ENCODE peak calls at places on chromosome 10, in five cellular contexts. N is left lung, A is hepatocyte, R is HepG2, B is mammary epithelial cell. J is an unnamed sample.

GRCh38 chr10:70132098-70133029 is at the start of gene AIFM2:
- DNase-seq in N (peak), B (peak), R (peak), A (peak), J (peak)

GRCh38 chr10:21293518-21294356 is 231.7 kb downstream of the SKIDA1 start:
- DNase-seq in R (no peak), B (no peak), N (no peak), A (no peak), J (no peak)

GRCh38 chr10:46329690-46330016 is 42.9 kb downstream of the ANTXRL start:
- DNase-seq in B (no peak), R (no peak), A (no peak), N (no peak), J (no peak)

GRCh38 chr10:47303105-47303504 is 3.1 kb downstream of the GDF10 start:
- DNase-seq in N (no peak), B (no peak), A (no peak), R (no peak), J (no peak)

GRCh38 chr10:4279649-4280048 is 494.6 kb upstream of the KLF6 start:
- DNase-seq in N (no peak), B (no peak), R (no peak), A (no peak), J (no peak)

GRCh38 chr10:26474062-26474461 is 35.9 kb downstream of the APBB1IP start:
- DNase-seq in A (no peak), N (no peak), R (no peak), B (no peak), J (no peak)

GRCh38 chr10:91210435-91210834 is 10.0 kb upstream of the PCGF5 start:
- DNase-seq in A (peak), R (peak), N (peak), B (no peak), J (no peak)

GRCh38 chr10:75396861-75397570 is 4.5 kb downstream of the ZNF503 start:
- DNase-seq in R (no peak), N (no peak), A (peak), B (no peak), J (no peak)

GRCh38 chr10:70476249-70477035 is 2.1 kb upstream of the PALD1 start:
- DNase-seq in B (no peak), A (no peak), N (no peak), R (no peak), J (no peak)

GRCh38 chr10:100775346-100775745 is 30.0 kb downstream of the PAX2 start:
- DNase-seq in N (no peak), A (no peak), B (no peak), R (no peak), J (peak)

GRCh38 chr10:17003151-17003550 is 126.5 kb downstream of the CUBN start:
- DNase-seq in A (peak), N (no peak), R (no peak), B (peak), J (no peak)

GRCh38 chr10:128062837-128063563 is 63.2 kb downstream of the MKI67 start:
- DNase-seq in A (no peak), R (no peak), N (peak), B (no peak), J (no peak)

GRCh38 chr10:44780461-44780860 is 130.7 kb upstream of the TMEM72 start:
- DNase-seq in R (no peak), N (no peak), A (no peak), B (no peak), J (no peak)

GRCh38 chr10:18164771-18165361 is 24.6 kb downstream of the CACNB2 start:
- DNase-seq in R (no peak), N (no peak), B (no peak), A (peak), J (peak)

GRCh38 chr10:8056378-8056777 is 1.9 kb downstream of the GATA3 start:
- DNase-seq in A (no peak), N (no peak), B (no peak), R (no peak), J (peak)

GRCh38 chr10:71757450-71757918 is 15.8 kb downstream of the VSIR start:
- DNase-seq in A (no peak), N (no peak), B (peak), R (no peak), J (no peak)

GRCh38 chr10:49109669-49110335 is 5.5 kb downstream of the VSTM4 start:
- DNase-seq in R (no peak), N (no peak), B (no peak), A (peak), J (no peak)

GRCh38 chr10:86342111-86342863 is 24.3 kb downstream of the GRID1 start:
- DNase-seq in R (no peak), A (no peak), N (no peak), B (no peak), J (no peak)

GRCh38 chr10:37467246-37467645 is 341.8 kb downstream of the ANKRD30A start:
- DNase-seq in R (no peak), B (no peak), N (no peak), A (no peak), J (no peak)

GRCh38 chr10:97138174-97138573 is 47.6 kb downstream of the SLIT1 start:
- DNase-seq in B (no peak), N (no peak), A (peak), R (peak), J (peak)

GRCh38 chr10:96794786-96795733 is 37.0 kb upstream of the LCOR start:
- DNase-seq in R (peak), N (no peak), B (no peak), A (peak), J (no peak)

GRCh38 chr10:67775274-67775673 is 62.7 kb downstream of the DNAJC12 start:
- DNase-seq in N (no peak), A (no peak), B (no peak), R (no peak), J (no peak)

GRCh38 chr10:11058965-11059364 is 41.3 kb downstream of the CELF2 start:
- DNase-seq in N (no peak), A (peak), B (no peak), R (no peak), J (peak)

GRCh38 chr10:132671171-132672154 is 114.5 kb downstream of the NKX6-2 start:
- DNase-seq in B (no peak), A (no peak), N (peak), R (no peak), J (no peak)

GRCh38 chr10:6089334-6090219 is 743 bp downstream of the RBM17 start:
- DNase-seq in B (peak), A (peak), N (peak), R (peak), J (peak)

GRCh38 chr10:52056296-52056695 is 257.8 kb upstream of the DKK1 start:
- DNase-seq in B (peak), A (no peak), R (no peak), N (no peak), J (peak)

GRCh38 chr10:111077715-111078504 is 1.1 kb downstream of the ADRA2A start:
- DNase-seq in A (peak), B (no peak), N (no peak), R (no peak), J (no peak)

GRCh38 chr10:127153166-127153565 is 43.2 kb downstream of the INSYN2A start:
- DNase-seq in B (no peak), R (no peak), N (no peak), A (no peak), J (no peak)

GRCh38 chr10:4399571-4399970 is 426.4 kb upstream of the AKR1E2 start:
- DNase-seq in R (no peak), B (no peak), N (no peak), A (no peak), J (no peak)

GRCh38 chr10:24821986-24822385 is 98.3 kb upstream of the ARHGAP21 start:
- DNase-seq in R (peak), N (no peak), B (peak), A (peak), J (peak)

GRCh38 chr10:71239946-71240795 is 27.8 kb downstream of the UNC5B start:
- DNase-seq in R (no peak), N (no peak), A (no peak), B (no peak), J (no peak)

GRCh38 chr10:24208661-24209420 is at the start of gene KIAA1217:
- DNase-seq in R (peak), A (peak), B (peak), N (peak), J (peak)

GRCh38 chr10:117578999-117579590 is 36.5 kb downstream of the EMX2 start:
- DNase-seq in N (no peak), A (no peak), B (no peak), R (no peak), J (no peak)

GRCh38 chr10:32271617-32272016 is 75.3 kb downstream of the EPC1 start:
- DNase-seq in N (no peak), B (peak), A (no peak), R (no peak), J (peak)

GRCh38 chr10:123683459-123683858 is 17.3 kb downstream of the GPR26 start:
- DNase-seq in B (no peak), R (no peak), A (no peak), N (no peak), J (no peak)

GRCh38 chr10:123685260-123685659 is 19.1 kb downstream of the GPR26 start:
- DNase-seq in R (no peak), B (no peak), A (no peak), N (no peak), J (no peak)

GRCh38 chr10:123689880-123690279 is 23.7 kb downstream of the GPR26 start:
- DNase-seq in A (no peak), R (no peak), B (no peak), N (no peak), J (no peak)

GRCh38 chr10:123683865-123684264 is 17.7 kb downstream of the GPR26 start:
- DNase-seq in N (no peak), B (no peak), R (no peak), A (no peak), J (no peak)

DNA sequence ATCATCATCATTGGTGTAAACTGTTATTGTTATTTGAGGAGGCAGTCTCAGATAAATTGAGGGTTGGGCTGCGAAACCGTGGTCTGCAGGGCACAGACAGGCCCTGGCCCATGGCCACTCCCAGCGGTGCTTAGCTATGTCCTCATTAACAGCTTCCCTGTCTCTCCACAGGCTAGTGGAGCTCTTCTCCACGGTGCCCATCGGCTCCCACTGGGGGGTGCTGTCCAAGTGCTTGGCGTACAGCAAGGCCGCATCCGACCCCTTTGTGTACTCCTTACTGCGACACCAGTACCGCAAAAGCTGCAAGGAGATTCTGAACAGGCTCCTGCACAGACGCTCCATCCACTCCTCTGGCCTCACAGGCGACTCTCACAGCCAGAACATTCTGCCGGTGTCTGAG is 21.6 kb downstream of the GPR26 start:
- DNase-seq in A (no peak), N (no peak), R (peak), B (no peak), J (no peak)
- TF ChIP-seq CTCF in A (no peak), N (no peak), R (peak), B (no peak), J (no peak)

DNA sequence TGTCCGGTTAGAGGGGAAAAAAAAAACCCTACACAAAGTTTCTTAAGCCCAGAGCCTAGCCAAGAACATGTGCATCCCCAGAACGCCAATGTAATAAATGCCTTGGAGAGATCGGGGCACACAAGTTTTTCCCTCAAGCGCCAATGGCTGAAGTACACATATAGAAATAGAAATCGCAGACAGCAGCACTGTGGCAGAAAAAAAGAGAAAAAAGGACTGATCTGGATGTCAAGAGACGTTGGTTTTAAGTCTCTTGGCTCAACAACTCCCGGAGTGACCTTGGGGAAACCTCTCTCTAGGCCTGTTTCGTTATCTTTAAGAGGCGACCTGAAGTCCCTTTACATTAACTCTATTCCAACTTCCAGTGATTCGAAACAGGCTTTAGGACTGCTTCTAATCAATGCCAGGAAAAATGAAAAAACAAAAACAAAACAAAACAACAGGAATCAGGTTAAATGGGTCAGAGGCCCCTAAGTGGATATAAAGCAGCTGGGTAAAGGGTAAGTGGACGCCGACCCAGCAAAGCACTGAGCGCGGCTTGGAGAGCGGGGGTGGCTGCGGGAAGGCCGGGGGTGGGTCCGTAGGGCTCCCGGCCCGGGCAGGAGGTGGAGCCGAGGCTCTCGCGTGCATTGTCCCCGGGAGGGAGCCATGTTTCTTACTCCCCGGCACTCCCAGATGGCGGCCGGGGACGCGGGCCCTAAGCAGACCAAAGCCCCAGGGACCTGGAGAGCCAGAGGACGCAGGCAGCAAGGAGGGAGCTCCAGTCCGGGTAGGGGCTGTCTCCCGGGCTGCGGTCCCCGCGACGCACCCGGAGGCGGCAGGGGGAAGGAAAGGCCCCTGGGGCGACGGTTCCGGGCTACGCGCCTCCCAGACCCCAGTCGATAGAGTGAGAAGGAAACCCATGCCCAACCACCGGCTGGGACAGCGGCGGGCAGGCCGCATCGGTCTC is 771 bp downstream of the EIF3A start:
- DNase-seq in A (peak), N (peak), R (peak), B (peak), J (peak)
- TF ChIP-seq CTCF in A (no peak), N (no peak), R (no peak), B (no peak), J (no peak)

GRCh38 chr10:23110722-23111660 is 15.6 kb downstream of the MSRB2 start:
- DNase-seq in N (no peak), A (no peak), B (no peak), R (peak), J (no peak)
- TF ChIP-seq CTCF in N (no peak), A (no peak), B (no peak), R (no peak), J (no peak)

DNA sequence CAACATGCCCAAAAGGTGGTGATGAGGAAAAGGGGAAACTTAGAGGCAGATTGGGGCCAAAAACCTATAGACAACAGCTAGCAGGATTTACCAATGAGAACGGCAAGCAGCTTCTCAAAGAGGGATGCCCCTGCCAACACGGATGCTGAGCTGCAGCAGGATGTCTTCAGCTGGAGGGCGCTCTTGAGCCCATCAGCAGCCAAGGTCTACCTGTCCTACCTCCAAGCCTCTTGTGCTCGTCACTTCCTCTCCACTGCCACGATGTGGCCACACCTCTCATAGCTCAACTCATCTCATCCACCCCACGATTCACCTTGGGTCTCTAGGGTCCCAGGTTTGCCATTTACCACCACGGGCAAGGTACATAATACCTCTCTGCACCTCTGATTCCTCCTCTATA is 36.5 kb downstream of the DLG5 start:
- DNase-seq in N (no peak), A (no peak), B (no peak), R (no peak), J (no peak)
- TF ChIP-seq CTCF in N (no peak), A (peak), B (peak), R (peak), J (no peak)

GRCh38 chr10:58414270-58415041 is 29.2 kb downstream of the TFAM start:
- DNase-seq in N (no peak), B (peak), A (peak), R (peak), J (peak)
- TF ChIP-seq CTCF in N (no peak), B (peak), A (peak), R (peak), J (peak)

GRCh38 chr10:43230101-43230908 is 36.6 kb downstream of the RASGEF1A start:
- DNase-seq in R (no peak), N (peak), B (no peak), A (no peak), J (no peak)
- TF ChIP-seq CTCF in R (no peak), N (no peak), B (no peak), A (no peak), J (no peak)

GRCh38 chr10:120996456-120997053 is 145.4 kb downstream of the WDR11 start:
- DNase-seq in B (no peak), R (no peak), A (no peak), N (no peak), J (no peak)
- TF ChIP-seq CTCF in B (no peak), R (no peak), A (no peak), N (no peak), J (no peak)

DNA sequence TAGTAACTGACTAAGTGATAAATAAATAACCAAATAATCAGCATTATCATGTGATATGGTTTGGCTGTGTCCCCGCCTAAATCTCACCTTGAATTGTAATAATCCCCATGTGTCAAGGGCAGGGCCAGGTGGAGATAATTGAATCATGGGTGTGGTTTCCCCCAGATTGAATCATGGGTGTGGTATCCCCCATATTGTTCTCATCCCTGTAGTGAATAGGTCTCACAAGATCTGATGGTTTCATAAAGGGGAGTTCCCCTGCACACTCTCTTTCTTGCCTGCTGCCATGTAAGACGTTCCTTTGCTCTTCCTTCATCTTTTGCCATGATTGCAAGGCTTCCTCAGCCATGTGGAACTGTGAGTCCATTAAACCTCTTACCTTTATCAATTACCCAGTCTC is 72.1 kb upstream of the NRP1 start:
- DNase-seq in B (peak), A (no peak), N (no peak), R (no peak), J (no peak)
- TF ChIP-seq CTCF in B (no peak), A (no peak), N (no peak), R (no peak), J (no peak)

DNA sequence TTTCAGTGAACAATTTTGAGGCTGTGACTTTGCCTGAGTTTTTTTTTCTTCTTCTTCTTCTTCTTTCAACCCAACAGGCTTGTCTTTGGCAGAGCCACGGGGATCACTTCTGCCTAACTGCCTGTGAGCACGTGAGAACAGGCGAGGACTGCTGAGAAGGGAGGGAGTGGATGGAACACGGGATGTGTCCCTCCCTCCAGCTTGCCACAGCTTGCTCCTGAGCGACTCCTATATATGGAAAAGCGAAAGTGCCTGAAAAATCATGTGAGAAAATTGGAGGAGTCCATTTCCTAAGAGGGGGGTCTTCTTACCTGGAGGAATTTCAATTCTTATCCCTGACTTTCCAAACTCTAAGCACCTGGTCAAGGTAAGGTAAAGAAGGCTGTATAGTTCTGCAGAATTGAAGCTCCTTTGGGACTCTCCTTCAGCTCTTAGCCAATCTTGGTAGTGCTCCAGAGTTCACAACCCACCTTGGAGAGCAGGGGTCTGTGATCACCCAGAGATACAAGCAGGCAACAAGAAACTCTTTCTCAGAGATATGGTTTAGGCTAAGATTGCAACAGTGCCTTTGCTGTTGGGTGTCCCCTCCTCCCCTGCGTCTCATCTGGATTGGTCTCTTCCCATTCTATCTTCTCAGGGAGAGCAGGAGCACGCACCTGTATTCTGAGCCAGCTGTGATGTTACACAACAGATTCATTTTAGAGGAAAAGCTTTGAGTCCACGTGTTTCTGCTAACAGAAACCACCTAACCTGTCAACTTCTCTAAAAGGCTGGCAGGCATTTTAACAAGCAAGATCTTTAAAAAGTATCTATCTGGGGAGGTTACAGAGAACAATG is at the start of gene MAT1A:
- DNase-seq in B (peak), N (no peak), R (peak), A (peak), J (peak)
- TF ChIP-seq CTCF in B (no peak), N (no peak), R (peak), A (no peak), J (no peak)

J was measured in MCF 10A.